ENCODE peak calls at places on chromosome 4, in five cellular contexts. One of them, this sample, is unnamed.

GRCh38 chr4:11505225-11505971 is 76.7 kb upstream of the HS3ST1 start:
- DNase-seq in dorsolateral prefrontal cortex: no peak
- DNase-seq in brain microvascular endothelial cell: no peak
- DNase-seq in epithelial cell of esophagus: peak
- DNase-seq in HFFc6: no peak
- DNase-seq in this sample: peak

GRCh38 chr4:177902386-177902785 is 460.1 kb upstream of the AGA start:
- DNase-seq in epithelial cell of esophagus: no peak
- DNase-seq in dorsolateral prefrontal cortex: no peak
- DNase-seq in brain microvascular endothelial cell: no peak
- DNase-seq in HFFc6: no peak
- DNase-seq in this sample: no peak

GRCh38 chr4:3009422-3009821 is 46.1 kb downstream of the GRK4 start:
- DNase-seq in dorsolateral prefrontal cortex: no peak
- DNase-seq in brain microvascular endothelial cell: no peak
- DNase-seq in HFFc6: no peak
- DNase-seq in epithelial cell of esophagus: peak
- DNase-seq in this sample: peak

GRCh38 chr4:90317785-90318184 is 190.6 kb downstream of the CCSER1 start:
- DNase-seq in dorsolateral prefrontal cortex: no peak
- DNase-seq in HFFc6: peak
- DNase-seq in epithelial cell of esophagus: peak
- DNase-seq in brain microvascular endothelial cell: peak
- DNase-seq in this sample: peak

GRCh38 chr4:103934178-103934789 is 214.5 kb upstream of the TACR3 start:
- DNase-seq in HFFc6: peak
- DNase-seq in brain microvascular endothelial cell: peak
- DNase-seq in dorsolateral prefrontal cortex: no peak
- DNase-seq in epithelial cell of esophagus: peak
- DNase-seq in this sample: peak

GRCh38 chr4:8008391-8008790 is 68.7 kb upstream of the AFAP1 start:
- DNase-seq in epithelial cell of esophagus: no peak
- DNase-seq in brain microvascular endothelial cell: no peak
- DNase-seq in HFFc6: no peak
- DNase-seq in dorsolateral prefrontal cortex: no peak
- DNase-seq in this sample: no peak

GRCh38 chr4:55002431-55002830 is 123.0 kb downstream of the KDR start:
- DNase-seq in brain microvascular endothelial cell: no peak
- DNase-seq in epithelial cell of esophagus: peak
- DNase-seq in dorsolateral prefrontal cortex: no peak
- DNase-seq in HFFc6: no peak
- DNase-seq in this sample: no peak

GRCh38 chr4:61277785-61278184 is 77.7 kb downstream of the ADGRL3 start:
- DNase-seq in HFFc6: no peak
- DNase-seq in epithelial cell of esophagus: peak
- DNase-seq in dorsolateral prefrontal cortex: no peak
- DNase-seq in brain microvascular endothelial cell: peak
- DNase-seq in this sample: peak

GRCh38 chr4:54322817-54323417 is 93.8 kb downstream of the PDGFRA start:
- DNase-seq in epithelial cell of esophagus: peak
- DNase-seq in brain microvascular endothelial cell: peak
- DNase-seq in dorsolateral prefrontal cortex: peak
- DNase-seq in HFFc6: peak
- DNase-seq in this sample: peak

GRCh38 chr4:102868153-102868781 is 525 bp upstream of the CISD2 start:
- DNase-seq in epithelial cell of esophagus: no peak
- DNase-seq in HFFc6: no peak
- DNase-seq in brain microvascular endothelial cell: no peak
- DNase-seq in dorsolateral prefrontal cortex: no peak
- DNase-seq in this sample: no peak

GRCh38 chr4:173317003-173317402 is 17.2 kb downstream of the HMGB2 start:
- DNase-seq in HFFc6: no peak
- DNase-seq in brain microvascular endothelial cell: no peak
- DNase-seq in epithelial cell of esophagus: no peak
- DNase-seq in dorsolateral prefrontal cortex: no peak
- DNase-seq in this sample: no peak

GRCh38 chr4:177308125-177308524 is 1.5 kb upstream of the NEIL3 start:
- DNase-seq in dorsolateral prefrontal cortex: no peak
- DNase-seq in brain microvascular endothelial cell: peak
- DNase-seq in epithelial cell of esophagus: peak
- DNase-seq in HFFc6: peak
- DNase-seq in this sample: peak

GRCh38 chr4:89277412-89277811 is 30.2 kb downstream of the GPRIN3 start:
- DNase-seq in dorsolateral prefrontal cortex: no peak
- DNase-seq in brain microvascular endothelial cell: peak
- DNase-seq in epithelial cell of esophagus: peak
- DNase-seq in HFFc6: peak
- DNase-seq in this sample: peak

GRCh38 chr4:41095973-41096372 is 118.4 kb downstream of the APBB2 start:
- DNase-seq in epithelial cell of esophagus: peak
- DNase-seq in HFFc6: peak
- DNase-seq in dorsolateral prefrontal cortex: no peak
- DNase-seq in brain microvascular endothelial cell: peak
- DNase-seq in this sample: no peak

GRCh38 chr4:39348371-39349265 is 17.5 kb downstream of the RFC1 start:
- DNase-seq in epithelial cell of esophagus: peak
- DNase-seq in brain microvascular endothelial cell: peak
- DNase-seq in HFFc6: peak
- DNase-seq in dorsolateral prefrontal cortex: no peak
- DNase-seq in this sample: no peak

GRCh38 chr4:14117575-14118228 is 490.2 kb upstream of the BOD1L1 start:
- DNase-seq in epithelial cell of esophagus: no peak
- DNase-seq in HFFc6: no peak
- DNase-seq in dorsolateral prefrontal cortex: no peak
- DNase-seq in brain microvascular endothelial cell: no peak
- DNase-seq in this sample: no peak

GRCh38 chr4:22485751-22486150 is 30.1 kb downstream of the ADGRA3 start:
- DNase-seq in brain microvascular endothelial cell: peak
- DNase-seq in HFFc6: peak
- DNase-seq in dorsolateral prefrontal cortex: no peak
- DNase-seq in epithelial cell of esophagus: peak
- DNase-seq in this sample: peak

GRCh38 chr4:169147217-169147616 is 123.5 kb downstream of the SH3RF1 start:
- DNase-seq in dorsolateral prefrontal cortex: no peak
- DNase-seq in brain microvascular endothelial cell: no peak
- DNase-seq in HFFc6: peak
- DNase-seq in epithelial cell of esophagus: peak
- DNase-seq in this sample: peak

GRCh38 chr4:55635282-55635681 is 816 bp downstream of the NMU start:
- DNase-seq in epithelial cell of esophagus: no peak
- DNase-seq in brain microvascular endothelial cell: no peak
- DNase-seq in dorsolateral prefrontal cortex: no peak
- DNase-seq in HFFc6: no peak
- DNase-seq in this sample: peak

GRCh38 chr4:40579983-40580382 is 49.7 kb downstream of the RBM47 start:
- DNase-seq in epithelial cell of esophagus: peak
- DNase-seq in HFFc6: peak
- DNase-seq in dorsolateral prefrontal cortex: no peak
- DNase-seq in brain microvascular endothelial cell: no peak
- DNase-seq in this sample: no peak

GRCh38 chr4:143473334-143474126 is 40.0 kb upstream of the SMARCA5 start:
- DNase-seq in brain microvascular endothelial cell: no peak
- DNase-seq in HFFc6: no peak
- DNase-seq in dorsolateral prefrontal cortex: no peak
- DNase-seq in epithelial cell of esophagus: no peak
- DNase-seq in this sample: no peak

GRCh38 chr4:168815373-168816345 is 194.4 kb downstream of the CBR4 start:
- DNase-seq in epithelial cell of esophagus: no peak
- DNase-seq in dorsolateral prefrontal cortex: no peak
- DNase-seq in brain microvascular endothelial cell: no peak
- DNase-seq in HFFc6: no peak
- DNase-seq in this sample: no peak

GRCh38 chr4:38802561-38803355 is 1.8 kb downstream of the TLR1 start:
- DNase-seq in HFFc6: no peak
- DNase-seq in epithelial cell of esophagus: no peak
- DNase-seq in brain microvascular endothelial cell: no peak
- DNase-seq in dorsolateral prefrontal cortex: no peak
- DNase-seq in this sample: no peak

GRCh38 chr4:145075742-145076472 is 22.1 kb downstream of the ANAPC10 start:
- DNase-seq in epithelial cell of esophagus: no peak
- DNase-seq in dorsolateral prefrontal cortex: no peak
- DNase-seq in HFFc6: no peak
- DNase-seq in brain microvascular endothelial cell: no peak
- DNase-seq in this sample: no peak

GRCh38 chr4:52728877-52729276 is 22.3 kb downstream of the ERVMER34-1 start:
- DNase-seq in epithelial cell of esophagus: no peak
- DNase-seq in dorsolateral prefrontal cortex: no peak
- DNase-seq in HFFc6: no peak
- DNase-seq in brain microvascular endothelial cell: no peak
- DNase-seq in this sample: no peak

GRCh38 chr4:99968330-99968729 is 18.3 kb upstream of the H2AZ1 start:
- DNase-seq in HFFc6: peak
- DNase-seq in brain microvascular endothelial cell: peak
- DNase-seq in dorsolateral prefrontal cortex: no peak
- DNase-seq in epithelial cell of esophagus: peak
- DNase-seq in this sample: peak

GRCh38 chr4:158171456-158171790 is 1.4 kb downstream of the GASK1B start:
- DNase-seq in HFFc6: no peak
- DNase-seq in dorsolateral prefrontal cortex: no peak
- DNase-seq in brain microvascular endothelial cell: no peak
- DNase-seq in epithelial cell of esophagus: no peak
- DNase-seq in this sample: no peak

GRCh38 chr4:184506527-184507121 is 32.3 kb upstream of the IRF2 start:
- DNase-seq in dorsolateral prefrontal cortex: no peak
- DNase-seq in HFFc6: no peak
- DNase-seq in brain microvascular endothelial cell: no peak
- DNase-seq in epithelial cell of esophagus: no peak
- DNase-seq in this sample: peak
- TF ChIP-seq CTCF in dorsolateral prefrontal cortex: peak
- TF ChIP-seq CTCF in HFFc6: peak
- TF ChIP-seq CTCF in brain microvascular endothelial cell: peak
- TF ChIP-seq CTCF in epithelial cell of esophagus: peak
- TF ChIP-seq CTCF in this sample: no peak

DNA sequence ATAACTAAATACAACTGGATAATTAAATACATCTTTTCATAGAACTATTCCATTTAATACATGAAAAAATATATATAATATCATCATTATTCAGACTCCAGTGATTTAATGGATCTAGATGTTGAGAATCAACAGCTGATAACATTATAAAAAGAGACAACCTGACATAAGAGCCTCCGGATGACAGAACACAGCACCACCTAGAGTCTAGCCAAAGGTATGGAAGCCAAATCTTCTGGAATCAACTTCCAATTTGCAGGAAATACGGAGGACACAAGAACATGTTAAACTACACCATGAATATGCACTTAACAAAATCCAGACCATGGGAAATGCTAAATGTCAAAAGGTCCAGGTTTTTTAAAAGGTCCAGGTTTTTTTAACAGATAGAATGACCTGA is 55.0 kb downstream of the LRBA start:
- DNase-seq in dorsolateral prefrontal cortex: no peak
- DNase-seq in epithelial cell of esophagus: peak
- DNase-seq in brain microvascular endothelial cell: peak
- DNase-seq in HFFc6: peak
- DNase-seq in this sample: peak
- TF ChIP-seq CTCF in dorsolateral prefrontal cortex: peak
- TF ChIP-seq CTCF in epithelial cell of esophagus: peak
- TF ChIP-seq CTCF in brain microvascular endothelial cell: peak
- TF ChIP-seq CTCF in HFFc6: peak
- TF ChIP-seq CTCF in this sample: peak

GRCh38 chr4:76987153-76987562 is 37.6 kb downstream of the SEPTIN11 start:
- DNase-seq in brain microvascular endothelial cell: peak
- DNase-seq in epithelial cell of esophagus: no peak
- DNase-seq in dorsolateral prefrontal cortex: no peak
- DNase-seq in HFFc6: peak
- DNase-seq in this sample: no peak
- TF ChIP-seq CTCF in brain microvascular endothelial cell: peak
- TF ChIP-seq CTCF in epithelial cell of esophagus: no peak
- TF ChIP-seq CTCF in dorsolateral prefrontal cortex: no peak
- TF ChIP-seq CTCF in HFFc6: no peak
- TF ChIP-seq CTCF in this sample: no peak

DNA sequence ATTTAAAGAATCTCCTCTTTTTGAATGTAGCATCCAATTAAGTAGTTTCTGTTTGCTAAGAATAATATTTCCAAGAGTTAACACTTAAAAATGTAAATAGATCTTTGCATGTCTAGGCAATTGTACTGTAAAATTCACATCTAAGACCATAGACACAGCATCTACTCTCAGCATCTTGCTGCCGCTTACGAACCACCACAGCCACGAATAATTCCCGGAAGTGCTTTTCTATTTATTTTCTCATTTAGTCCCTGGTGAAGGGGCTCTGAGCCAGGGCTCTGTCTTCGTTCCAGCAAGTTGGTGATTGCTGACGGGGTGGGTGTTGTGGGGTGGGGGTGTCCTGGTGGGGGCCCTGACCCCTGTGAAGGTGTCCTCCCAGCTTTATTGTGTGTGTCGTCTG is 1.5 kb downstream of the NSG1 start:
- DNase-seq in HFFc6: no peak
- DNase-seq in brain microvascular endothelial cell: no peak
- DNase-seq in epithelial cell of esophagus: no peak
- DNase-seq in dorsolateral prefrontal cortex: no peak
- DNase-seq in this sample: no peak
- TF ChIP-seq CTCF in HFFc6: no peak
- TF ChIP-seq CTCF in brain microvascular endothelial cell: no peak
- TF ChIP-seq CTCF in epithelial cell of esophagus: no peak
- TF ChIP-seq CTCF in dorsolateral prefrontal cortex: no peak
- TF ChIP-seq CTCF in this sample: no peak

GRCh38 chr4:120236873-120237272 is 170.2 kb upstream of the MAD2L1 start:
- DNase-seq in brain microvascular endothelial cell: no peak
- DNase-seq in HFFc6: no peak
- DNase-seq in dorsolateral prefrontal cortex: no peak
- DNase-seq in epithelial cell of esophagus: peak
- DNase-seq in this sample: no peak
- TF ChIP-seq CTCF in brain microvascular endothelial cell: no peak
- TF ChIP-seq CTCF in HFFc6: no peak
- TF ChIP-seq CTCF in dorsolateral prefrontal cortex: no peak
- TF ChIP-seq CTCF in epithelial cell of esophagus: no peak
- TF ChIP-seq CTCF in this sample: no peak

GRCh38 chr4:128220286-128221235 is 67.1 kb downstream of the PGRMC2 start:
- DNase-seq in epithelial cell of esophagus: peak
- DNase-seq in dorsolateral prefrontal cortex: no peak
- DNase-seq in HFFc6: peak
- DNase-seq in brain microvascular endothelial cell: peak
- DNase-seq in this sample: peak
- TF ChIP-seq CTCF in epithelial cell of esophagus: peak
- TF ChIP-seq CTCF in dorsolateral prefrontal cortex: peak
- TF ChIP-seq CTCF in HFFc6: peak
- TF ChIP-seq CTCF in brain microvascular endothelial cell: no peak
- TF ChIP-seq CTCF in this sample: peak

This sample was measured in MCF 10A.